ENCODE peak calls at places on chromosomes 11 and 22, in seven cellular contexts. N, D, B, K, H, T and L are unnamed samples.

GRCh38 chr11:126817096-126817495 is 183.5 kb downstream of the KIRREL3 start:
- DNase-seq in N (no peak), D (no peak), B (no peak), K (no peak), H (no peak), T (no peak), L (no peak)

GRCh38 chr11:17389205-17389956 is 922 bp upstream of the KCNJ11 start:
- DNase-seq in N (peak; percentile 81), D (peak; percentile 86), B (peak; percentile 67), K (peak; percentile 86), H (peak; percentile 37), T (peak; percentile 94), L (peak; percentile 78)

GRCh38 chr22:25536578-25536977 is 27.9 kb upstream of the GRK3 start:
- DNase-seq in N (no peak), D (no peak), B (no peak), K (no peak), H (no peak), T (no peak), L (no peak)

GRCh38 chr22:44097263-44098020 is 73.3 kb downstream of the PARVB start:
- DNase-seq in N (no peak), D (no peak), B (no peak), K (no peak), H (no peak), T (no peak), L (no peak)

GRCh38 chr11:5624489-5625278 is at the start of gene TRIM34:
- DNase-seq in N (no peak), D (peak; percentile 40), B (peak; percentile 61), K (peak; percentile 51), H (no peak), T (peak; percentile 80), L (peak; percentile 63)

GRCh38 chr22:25057013-25057881 is 104.7 kb downstream of the KIAA1671 start:
- DNase-seq in N (peak; percentile 68), D (peak; percentile 72), B (peak; percentile 46), K (peak; percentile 74), H (peak; percentile 64), T (peak; percentile 97), L (peak; percentile 55)

GRCh38 chr11:78801161-78801884 is 226.7 kb upstream of the NARS2 start:
- DNase-seq in N (peak; percentile 40), D (no peak), B (no peak), K (peak; percentile 63), H (no peak), T (no peak), L (peak; percentile 86)

GRCh38 chr11:32489464-32489863 is 54.1 kb upstream of the WT1 start:
- DNase-seq in N (no peak), D (peak; percentile 16), B (no peak), K (peak; percentile 48), H (no peak), T (peak; percentile 69), L (no peak)

GRCh38 chr11:91966368-91966767 is 258.2 kb upstream of the FAT3 start:
- DNase-seq in N (no peak), D (no peak), B (no peak), K (no peak), H (no peak), T (no peak), L (no peak)

GRCh38 chr11:45995342-45995734 is 72.9 kb downstream of the LARGE2 start:
- DNase-seq in N (no peak), D (peak; percentile 20), B (no peak), K (no peak), H (no peak), T (no peak), L (no peak)

GRCh38 chr11:96102664-96103068 is 178.8 kb upstream of the MTMR2 start:
- DNase-seq in N (no peak), D (no peak), B (no peak), K (no peak), H (no peak), T (no peak), L (peak; percentile 28)

GRCh38 chr22:48755332-48755949 is 1072.2 kb downstream of the BRD1 start:
- DNase-seq in N (no peak), D (no peak), B (peak; percentile 2), K (no peak), H (no peak), T (peak; percentile 33), L (no peak)

GRCh38 chr22:36853407-36854099 is 7.3 kb upstream of the NCF4 start:
- DNase-seq in N (peak; percentile 50), D (peak; percentile 51), B (peak; percentile 76), K (peak; percentile 89), H (peak; percentile 15), T (peak; percentile 97), L (peak; percentile 55)